ENCODE peak calls at places on chromosomes 2 and 18, in four cellular contexts. One of them, this sample, is unnamed.

GRCh38 chr2:158928515-158928914 is 39.9 kb upstream of the TANC1 start:
- DNase-seq in neuronal stem cell: no peak
- DNase-seq in IMR-90: no peak
- DNase-seq in H9: no peak
- DNase-seq in this sample: no peak

GRCh38 chr2:151029406-151030157 is 232.1 kb downstream of the RBM43 start:
- DNase-seq in neuronal stem cell: no peak
- DNase-seq in IMR-90: peak
- DNase-seq in H9: no peak
- DNase-seq in this sample: no peak

GRCh38 chr18:11497585-11497984 is 111.8 kb upstream of the SLC35G4 start:
- DNase-seq in H9: no peak
- DNase-seq in neuronal stem cell: no peak
- DNase-seq in IMR-90: peak
- DNase-seq in this sample: no peak

GRCh38 chr2:182666674-182667320 is 49.3 kb upstream of the DNAJC10 start:
- DNase-seq in H9: no peak
- DNase-seq in IMR-90: peak
- DNase-seq in neuronal stem cell: no peak
- DNase-seq in this sample: no peak

GRCh38 chr2:186645999-186646398 is 47.9 kb upstream of the FAM171B start:
- DNase-seq in IMR-90: peak
- DNase-seq in neuronal stem cell: no peak
- DNase-seq in H9: no peak
- DNase-seq in this sample: no peak

GRCh38 chr2:206477296-206477695 is 34.0 kb downstream of the ADAM23 start:
- DNase-seq in neuronal stem cell: no peak
- DNase-seq in H9: no peak
- DNase-seq in IMR-90: peak
- DNase-seq in this sample: no peak

GRCh38 chr2:61853086-61853847 is 593 bp downstream of the FAM161A start:
- DNase-seq in neuronal stem cell: peak
- DNase-seq in IMR-90: no peak
- DNase-seq in H9: peak
- DNase-seq in this sample: peak

GRCh38 chr2:95073856-95074662 is 47.5 kb downstream of the MRPS5 start:
- DNase-seq in IMR-90: no peak
- DNase-seq in neuronal stem cell: no peak
- DNase-seq in H9: no peak
- DNase-seq in this sample: no peak

GRCh38 chr2:46580416-46580815 is 101.1 kb downstream of the TMEM247 start:
- DNase-seq in H9: no peak
- DNase-seq in IMR-90: no peak
- DNase-seq in neuronal stem cell: no peak
- DNase-seq in this sample: no peak

GRCh38 chr2:101396352-101396717 is 9.0 kb upstream of the CREG2 start:
- DNase-seq in IMR-90: peak
- DNase-seq in H9: no peak
- DNase-seq in neuronal stem cell: no peak
- DNase-seq in this sample: no peak

DNA sequence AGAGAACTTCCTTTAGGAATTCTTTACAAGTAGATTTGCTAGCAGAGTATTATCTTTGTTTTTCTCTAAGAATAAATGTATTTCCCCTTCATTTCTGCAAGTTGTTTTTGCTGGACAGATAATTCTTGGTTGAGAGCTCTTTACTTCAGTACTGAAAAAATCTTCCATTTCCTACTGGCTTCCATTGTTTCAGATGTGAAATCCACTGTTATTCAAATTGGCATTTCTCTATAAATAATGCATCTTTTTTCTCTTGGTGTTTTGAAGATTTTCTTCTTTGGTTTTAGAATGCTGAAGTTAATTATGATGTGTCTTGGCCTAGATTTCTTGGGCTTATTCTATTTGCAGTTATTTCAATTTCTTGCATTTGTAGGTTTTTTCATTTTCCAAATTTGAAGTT is 270.0 kb upstream of the GYPC start:
- DNase-seq in IMR-90: no peak
- DNase-seq in H9: no peak
- DNase-seq in neuronal stem cell: no peak
- DNase-seq in this sample: no peak
- H3K23ac ChIP-seq in IMR-90: no peak
- H3K23ac ChIP-seq in H9: no peak
- H3K23ac ChIP-seq in neuronal stem cell: no peak
- H3K23ac ChIP-seq in this sample: no peak

GRCh38 chr2:241843321-241844065 is 15.2 kb downstream of the PDCD1 start:
- DNase-seq in neuronal stem cell: no peak
- DNase-seq in IMR-90: no peak
- DNase-seq in H9: peak
- DNase-seq in this sample: peak

GRCh38 chr2:241844831-241845578 is 13.7 kb downstream of the PDCD1 start:
- DNase-seq in neuronal stem cell: no peak
- DNase-seq in H9: peak
- DNase-seq in IMR-90: no peak
- DNase-seq in this sample: peak

GRCh38 chr2:241842067-241842415 is 16.7 kb downstream of the PDCD1 start:
- DNase-seq in IMR-90: no peak
- DNase-seq in neuronal stem cell: no peak
- DNase-seq in H9: no peak
- DNase-seq in this sample: no peak

GRCh38 chr2:241842620-241843211 is 16.0 kb downstream of the PDCD1 start:
- DNase-seq in H9: peak
- DNase-seq in IMR-90: no peak
- DNase-seq in neuronal stem cell: no peak
- DNase-seq in this sample: no peak

DNA sequence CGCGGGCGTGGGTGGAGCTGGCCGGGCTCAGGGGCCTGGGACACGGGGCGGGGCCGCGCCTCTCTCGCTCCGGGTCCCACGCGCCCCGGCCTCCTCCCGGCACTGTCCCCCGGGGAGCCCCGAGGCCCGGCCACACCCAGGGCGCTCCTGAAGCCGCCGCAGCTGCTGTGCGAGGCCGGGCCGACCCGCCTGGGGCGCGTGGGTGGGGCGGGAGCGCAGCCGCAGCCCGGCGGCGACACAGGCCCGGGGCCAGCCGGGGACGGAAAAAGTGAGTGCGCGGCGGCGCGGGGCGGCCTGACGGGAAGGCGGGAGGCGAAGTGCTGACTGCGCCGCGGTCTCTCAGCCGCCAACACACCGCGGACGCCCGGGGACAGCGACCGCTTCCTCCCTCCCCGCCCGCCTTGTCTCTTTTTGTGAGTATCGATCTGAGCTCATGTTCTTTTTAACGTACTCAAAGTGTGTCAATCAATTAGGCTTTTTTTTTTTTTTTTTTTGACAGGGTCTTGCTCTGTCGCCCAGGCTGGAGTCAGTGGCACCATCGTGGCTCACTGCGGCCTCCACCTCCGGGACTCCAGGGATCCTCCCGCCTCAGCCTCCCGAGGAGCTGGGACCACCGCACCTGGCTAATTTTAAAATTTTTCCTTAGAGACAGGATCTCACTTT is 14.5 kb downstream of the PDCD1 start:
- DNase-seq in IMR-90: peak
- DNase-seq in neuronal stem cell: peak
- DNase-seq in H9: peak
- DNase-seq in this sample: peak
- H2BK15ac ChIP-seq in IMR-90: no peak
- H2BK15ac ChIP-seq in neuronal stem cell: peak
- H2BK15ac ChIP-seq in H9: no peak
- H2BK15ac ChIP-seq in this sample: no peak

GRCh38 chr2:70133127-70133452 is 45.8 kb downstream of the PCBP1 start:
- DNase-seq in H9: no peak
- DNase-seq in IMR-90: no peak
- DNase-seq in neuronal stem cell: no peak
- DNase-seq in this sample: no peak

GRCh38 chr2:70133521-70134348 is 46.5 kb downstream of the PCBP1 start:
- DNase-seq in H9: no peak
- DNase-seq in IMR-90: no peak
- DNase-seq in neuronal stem cell: no peak
- DNase-seq in this sample: no peak

GRCh38 chr2:70127920-70128444 is 40.7 kb downstream of the PCBP1 start:
- DNase-seq in H9: no peak
- DNase-seq in IMR-90: no peak
- DNase-seq in neuronal stem cell: no peak
- DNase-seq in this sample: no peak

DNA sequence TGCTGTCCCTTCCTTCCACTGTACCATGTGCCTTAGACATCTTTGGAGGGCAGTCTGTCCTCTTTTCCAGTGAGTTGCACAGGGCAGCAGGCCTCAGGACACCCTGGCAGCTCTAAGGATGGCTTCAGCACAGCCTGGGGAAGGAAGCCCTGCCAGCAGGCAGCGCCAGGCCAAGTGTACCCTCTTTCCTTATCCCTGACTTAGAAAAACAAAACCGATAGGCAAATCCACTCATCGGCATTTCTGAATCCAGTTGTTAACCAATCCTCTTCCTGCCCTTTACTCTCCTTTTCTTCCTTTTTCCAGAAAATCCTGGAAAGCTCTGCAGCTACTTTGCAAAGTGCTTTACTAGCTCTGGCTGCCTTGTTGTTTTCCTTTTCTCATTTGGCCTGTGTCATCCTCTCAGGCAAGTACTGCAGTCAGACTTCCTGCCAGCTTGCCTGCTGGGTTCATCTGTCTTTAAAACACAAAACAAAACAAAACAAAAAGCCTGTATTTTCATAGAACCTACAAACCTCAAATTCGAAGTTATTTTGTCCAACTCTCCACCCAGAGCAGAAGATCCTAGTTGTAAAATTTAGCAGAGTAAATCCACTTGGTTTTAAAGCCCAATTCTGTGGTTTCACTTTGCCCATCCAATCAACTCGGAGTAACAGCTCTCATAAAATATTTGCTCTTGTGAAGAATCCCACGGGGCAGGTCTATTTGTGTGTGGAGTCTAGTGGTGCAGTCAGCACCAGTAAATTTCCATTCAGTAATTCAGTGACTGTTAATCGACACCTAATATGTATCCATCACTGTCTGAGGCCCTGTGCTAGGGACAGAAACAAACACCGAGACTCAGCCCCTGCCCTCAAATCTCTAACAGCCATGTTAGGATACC is 45.2 kb downstream of the PCBP1 start:
- DNase-seq in IMR-90: peak
- DNase-seq in neuronal stem cell: no peak
- DNase-seq in H9: no peak
- DNase-seq in this sample: no peak
- H4K8ac ChIP-seq in IMR-90: peak
- H4K8ac ChIP-seq in neuronal stem cell: no peak
- H4K8ac ChIP-seq in H9: no peak
- H4K8ac ChIP-seq in this sample: no peak

DNA sequence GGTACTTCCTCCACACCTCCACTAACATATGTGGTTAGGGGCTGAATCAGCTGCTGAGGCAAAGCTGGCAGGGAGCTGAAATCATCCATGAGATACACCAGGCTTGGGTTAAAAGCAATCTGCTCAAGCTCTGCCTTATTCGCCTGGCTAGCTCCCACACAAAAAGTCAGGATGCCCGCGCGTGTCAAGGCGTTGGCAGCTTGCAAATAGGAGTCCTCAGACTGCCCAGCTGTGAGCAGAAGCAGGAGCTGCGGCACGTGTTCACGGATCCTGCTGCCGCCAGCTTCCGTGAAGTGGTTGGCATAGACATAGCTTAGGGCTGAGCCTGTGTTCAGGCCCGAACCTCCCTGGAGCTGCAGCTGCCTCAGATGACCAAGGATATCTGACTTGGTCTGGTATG is 35.3 kb downstream of the COL6A3 start:
- DNase-seq in neuronal stem cell: no peak
- DNase-seq in H9: no peak
- DNase-seq in IMR-90: no peak
- DNase-seq in this sample: no peak
- H3K23ac ChIP-seq in neuronal stem cell: no peak
- H3K23ac ChIP-seq in H9: no peak
- H3K23ac ChIP-seq in IMR-90: no peak
- H3K23ac ChIP-seq in this sample: no peak

GRCh38 chr18:31554776-31555175 is 36.9 kb upstream of the TTR start:
- DNase-seq in H9: no peak
- DNase-seq in neuronal stem cell: no peak
- DNase-seq in IMR-90: no peak
- DNase-seq in this sample: no peak
- H2BK15ac ChIP-seq in H9: no peak
- H2BK15ac ChIP-seq in neuronal stem cell: no peak
- H2BK15ac ChIP-seq in IMR-90: no peak
- H2BK15ac ChIP-seq in this sample: no peak

This sample was measured in H1.